ENCODE peak calls at places on chromosomes 6 and 20, in ten cellular contexts. T is IMR-90, W is MM.1S, X is fibroblast of lung, F is neural progenitor cell, K is GM23248, S is mammary epithelial cell, E is HepG2, L is PC-3, I is HCT116. R is an unnamed sample. For H3K9me3, H3K4me1 and H4K20me1, the result is how much of the 10 kb centered on the place peaks cover.

GRCh38 chr6:31462964-31463940 is 34.7 kb upstream of the MICB start:
- DNase-seq in T (peak), W (peak), X (peak), F (peak), K (peak), S (peak), E (peak), L (peak), I (peak), R (peak)

GRCh38 chr6:17585766-17586502 is 14.2 kb upstream of the FAM8A1 start:
- DNase-seq in T (no peak), W (no peak), X (peak), F (peak), K (no peak), S (peak), E (peak), L (peak), I (peak), R (peak)

GRCh38 chr20:63009988-63010769 is 3.4 kb upstream of the BHLHE23 start:
- DNase-seq in T (peak), W (peak), X (peak), F (no peak), K (no peak), S (no peak), E (no peak), L (no peak), I (no peak), R (no peak)

GRCh38 chr20:33668087-33668790 is 1.5 kb downstream of the ACTL10 start:
- DNase-seq in T (no peak), W (no peak), X (no peak), F (peak), K (peak), S (no peak), E (no peak), L (no peak), I (no peak), R (peak)

GRCh38 chr6:158070513-158070912 is 88.8 kb downstream of the SYNJ2 start:
- DNase-seq in T (no peak), W (no peak), X (no peak), F (no peak), K (no peak), S (no peak), E (no peak), L (no peak), I (no peak), R (no peak)

GRCh38 chr20:55354700-55355099 is 650.6 kb downstream of the CBLN4 start:
- DNase-seq in T (no peak), W (no peak), X (no peak), F (peak), K (no peak), S (no peak), E (no peak), L (no peak), I (no peak), R (no peak)

GRCh38 chr20:4812641-4813075 is 90.9 kb downstream of the PRND start:
- DNase-seq in T (no peak), W (no peak), X (no peak), F (no peak), K (no peak), S (no peak), E (no peak), L (no peak), I (no peak), R (peak)

GRCh38 chr6:89400912-89401399 is 11.1 kb downstream of the RRAGD start:
- DNase-seq in T (no peak), W (no peak), X (no peak), F (no peak), K (no peak), S (no peak), E (no peak), L (no peak), I (no peak), R (no peak)

GRCh38 chr6:129583864-129584263 is 126.1 kb downstream of the ARHGAP18 start:
- DNase-seq in T (no peak), W (no peak), X (no peak), F (no peak), K (no peak), S (no peak), E (no peak), L (no peak), I (no peak), R (no peak)

GRCh38 chr20:4829494-4830211 is 107.9 kb downstream of the PRND start:
- DNase-seq in T (no peak), W (no peak), X (no peak), F (no peak), K (no peak), S (no peak), E (no peak), L (no peak), I (no peak), R (no peak)

GRCh38 chr6:152318278-152318677 is 318.9 kb downstream of the SYNE1 start:
- DNase-seq in T (peak), W (no peak), X (no peak), F (no peak), K (peak), S (no peak), E (no peak), L (no peak), I (no peak), R (no peak)

DNA sequence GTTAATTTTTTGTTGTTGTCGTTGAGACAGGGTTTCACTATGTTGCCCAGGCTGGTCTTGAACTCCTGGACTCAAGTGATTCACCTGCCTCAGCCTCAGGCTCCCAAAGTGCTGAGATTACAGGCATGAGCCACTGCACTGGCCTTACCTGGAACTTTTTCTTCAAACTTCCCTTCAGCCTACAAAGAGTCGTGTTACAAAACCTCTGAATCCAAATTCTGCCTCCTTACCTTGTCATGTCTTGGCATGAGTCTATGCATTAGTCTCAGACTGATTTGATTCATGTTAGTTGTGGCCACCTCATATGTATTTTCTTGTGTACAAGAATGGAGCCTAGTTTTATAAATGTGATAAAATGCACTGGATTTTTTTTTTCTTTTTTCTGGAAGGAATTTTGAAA is 172.1 kb downstream of the PRL start:
- DNase-seq in T (no peak), W (no peak), X (no peak), F (no peak), K (no peak), S (peak), E (no peak), L (peak), I (no peak), R (no peak)
- H3K9me3 ChIP-seq in T (under half), W (under half), X (under half), F (under half), K (under half), S (under half), E (half or more), L (under half), I (under half), R (under half)

GRCh38 chr6:72639920-72640621 is 18.2 kb downstream of the KCNQ5 start:
- DNase-seq in T (no peak), W (no peak), X (no peak), F (no peak), K (no peak), S (no peak), E (no peak), L (no peak), I (no peak), R (no peak)
- H3K4me1 ChIP-seq in T (under half), W (half or more), X (under half), F (under half), K (under half), S (under half), E (under half), L (under half), I (under half), R (under half)

GRCh38 chr6:143333081-143333480 is 117.4 kb downstream of the ADAT2 start:
- DNase-seq in T (no peak), W (no peak), X (peak), F (no peak), K (peak), S (peak), E (no peak), L (peak), I (no peak), R (no peak)
- H4K20me1 ChIP-seq in T (under half), W (under half), X (under half), F (under half), K (under half), S (under half), E (under half), L (under half), I (under half), R (under half)

GRCh38 chr20:59740621-59741020 is 136.3 kb downstream of the PHACTR3 start:
- DNase-seq in T (no peak), W (no peak), X (no peak), F (no peak), K (no peak), S (no peak), E (no peak), L (no peak), I (no peak), R (no peak)

GRCh38 chr20:59742351-59743095 is 138.2 kb downstream of the PHACTR3 start:
- DNase-seq in T (no peak), W (no peak), X (no peak), F (no peak), K (no peak), S (no peak), E (no peak), L (no peak), I (no peak), R (no peak)

GRCh38 chr20:59743308-59743707 is 139.0 kb downstream of the PHACTR3 start:
- DNase-seq in T (no peak), W (no peak), X (no peak), F (no peak), K (no peak), S (no peak), E (no peak), L (no peak), I (no peak), R (no peak)

GRCh38 chr20:59738851-59739250 is 134.5 kb downstream of the PHACTR3 start:
- DNase-seq in T (no peak), W (no peak), X (no peak), F (no peak), K (no peak), S (no peak), E (no peak), L (no peak), I (no peak), R (no peak)

GRCh38 chr20:59741073-59741472 is 136.7 kb downstream of the PHACTR3 start:
- DNase-seq in T (no peak), W (no peak), X (no peak), F (no peak), K (no peak), S (no peak), E (no peak), L (no peak), I (no peak), R (no peak)
- H3K9me3 ChIP-seq in T (under half), W (under half), X (under half), F (under half), K (under half), S (under half), E (under half), L (under half), I (under half), R (under half)

R was measured in OCI-LY7.